ENCODE peak calls at places on chromosomes 6 and 20, in five cellular contexts. S, O, Q, D and Y are unnamed samples.

GRCh38 chr20:4235512-4236043 is 220.2 kb upstream of the RNF24 start:
- DNase-seq in O (no peak), S (no peak), D (no peak), Q (no peak), Y (no peak)

GRCh38 chr20:13770141-13770540 is 14.6 kb downstream of the ESF1 start:
- DNase-seq in O (no peak), Q (no peak), D (peak), S (no peak), Y (no peak)

GRCh38 chr6:152176219-152176745 is 368.8 kb downstream of the ESR1 start:
- DNase-seq in O (no peak), D (no peak), S (no peak), Q (no peak), Y (no peak)

GRCh38 chr6:170480045-170480714 is 72.9 kb downstream of the PSMB1 start:
- DNase-seq in D (no peak), Q (no peak), S (peak), O (peak), Y (no peak)

GRCh38 chr20:38460040-38460623 is 12.5 kb upstream of the RALGAPB start:
- DNase-seq in D (peak), O (no peak), Q (no peak), S (peak), Y (peak)

GRCh38 chr20:24584538-24585356 is 115.3 kb downstream of the SYNDIG1 start:
- DNase-seq in S (peak), D (no peak), O (no peak), Q (no peak), Y (no peak)

GRCh38 chr6:146361367-146361924 is 182.2 kb upstream of the RAB32 start:
- DNase-seq in D (no peak), Q (no peak), S (no peak), O (no peak), Y (no peak)

GRCh38 chr6:45675634-45676033 is 297.9 kb upstream of the SUPT3H start:
- DNase-seq in S (no peak), Q (no peak), O (no peak), D (no peak), Y (no peak)

GRCh38 chr6:105364243-105364642 is 38.6 kb downstream of the PREP start:
- DNase-seq in O (no peak), S (no peak), D (peak), Q (no peak), Y (no peak)

GRCh38 chr20:44089987-44090674 is 96.9 kb downstream of the JPH2 start:
- DNase-seq in Q (no peak), D (no peak), O (peak), S (peak), Y (peak)

GRCh38 chr6:136158398-136158797 is 91.7 kb downstream of the MTFR2 start:
- DNase-seq in D (no peak), O (no peak), Q (no peak), S (no peak), Y (peak)

GRCh38 chr6:45690846-45691245 is 313.1 kb upstream of the SUPT3H start:
- DNase-seq in D (no peak), O (no peak), Q (no peak), S (no peak), Y (no peak)

GRCh38 chr20:40882173-40882572 is 146.4 kb upstream of the TOP1 start:
- DNase-seq in D (no peak), Q (no peak), S (no peak), O (no peak), Y (no peak)

GRCh38 chr6:95658896-95659295 is 81.6 kb downstream of the MANEA start:
- DNase-seq in S (no peak), D (no peak), Q (no peak), O (peak), Y (no peak)

GRCh38 chr20:38199506-38200390 is 34.7 kb upstream of the TGM2 start:
- DNase-seq in O (no peak), Q (no peak), D (no peak), S (peak), Y (no peak)

GRCh38 chr20:40958598-40958997 is 70.0 kb upstream of the TOP1 start:
- DNase-seq in S (no peak), Q (no peak), D (no peak), O (no peak), Y (no peak)

GRCh38 chr20:11979306-11980128 is 61.8 kb downstream of the BTBD3 start:
- DNase-seq in D (no peak), S (no peak), O (no peak), Q (no peak), Y (no peak)

GRCh38 chr6:63553208-63553607 is 19.1 kb upstream of the LOC128125822 start:
- DNase-seq in Q (no peak), O (no peak), D (no peak), S (no peak), Y (no peak)

GRCh38 chr6:149045404-149045803 is 272.1 kb upstream of the TAB2 start:
- DNase-seq in O (peak), Q (no peak), S (no peak), D (no peak), Y (no peak)

GRCh38 chr6:114049367-114049966 is 78.5 kb upstream of the HDAC2 start:
- DNase-seq in S (peak), D (no peak), Q (no peak), O (peak), Y (peak)

GRCh38 chr20:17807670-17808069 is 107.9 kb downstream of the BANF2 start:
- DNase-seq in Q (no peak), S (peak), D (no peak), O (peak), Y (peak)

GRCh38 chr20:58975353-58975752 is 5.7 kb upstream of the NELFCD start:
- DNase-seq in S (no peak), O (no peak), Q (no peak), D (no peak), Y (no peak)

GRCh38 chr6:118923035-118923434 is 11.9 kb downstream of the MCM9 start:
- DNase-seq in Q (no peak), O (no peak), D (no peak), S (no peak), Y (no peak)

GRCh38 chr20:58243653-58244410 is 15.4 kb upstream of the ANKRD60 start:
- DNase-seq in O (no peak), Q (no peak), S (peak), D (no peak), Y (no peak)

GRCh38 chr6:80938131-80938530 is 814.4 kb downstream of the TENT5A start:
- DNase-seq in S (no peak), Q (no peak), D (no peak), O (no peak), Y (no peak)

GRCh38 chr6:168120390-168121307 is 41.6 kb upstream of the FRMD1 start:
- DNase-seq in Q (no peak), D (no peak), S (no peak), O (no peak), Y (no peak)

GRCh38 chr20:34997171-34997570 is 41.5 kb downstream of the MYH7B start:
- DNase-seq in D (no peak), O (no peak), Q (no peak), S (peak), Y (no peak)

GRCh38 chr6:29680416-29680815 is 536 bp downstream of the ZFP57 start:
- DNase-seq in Q (no peak), O (no peak), D (no peak), S (no peak), Y (no peak)

GRCh38 chr6:169723991-169724553 is at the start of gene PHF10:
- DNase-seq in Q (peak), D (no peak), S (no peak), O (peak), Y (peak)

GRCh38 chr6:72857791-72858190 is 235.9 kb downstream of the KCNQ5 start:
- DNase-seq in S (peak), Q (no peak), O (peak), D (peak), Y (peak)

GRCh38 chr20:62572980-62573379 is 69.3 kb upstream of the SLCO4A1 start:
- DNase-seq in Q (no peak), O (peak), S (no peak), D (no peak), Y (no peak)

GRCh38 chr6:99514089-99514488 is 1.1 kb downstream of the USP45 start:
- DNase-seq in D (no peak), Q (no peak), O (peak), S (peak), Y (peak)

GRCh38 chr6:135493218-135493961 is 4.2 kb downstream of the AHI1 start:
- DNase-seq in D (peak), S (peak), O (no peak), Q (no peak), Y (no peak)

GRCh38 chr6:6749791-6750434 is 161.4 kb downstream of the LY86 start:
- DNase-seq in O (peak), S (peak), Q (no peak), D (peak), Y (peak)

GRCh38 chr20:62236997-62237771 is 1.1 kb upstream of the OSBPL2 start:
- DNase-seq in D (no peak), Q (no peak), S (no peak), O (no peak), Y (no peak)

GRCh38 chr20:48750376-48750775 is 77.4 kb downstream of the PREX1 start:
- DNase-seq in D (no peak), S (no peak), Q (no peak), O (no peak), Y (no peak)

GRCh38 chr20:48750941-48751620 is 76.7 kb downstream of the PREX1 start:
- DNase-seq in Q (peak), D (no peak), S (no peak), O (peak), Y (no peak)

GRCh38 chr20:48752963-48753362 is 74.8 kb downstream of the PREX1 start:
- DNase-seq in D (no peak), S (no peak), O (no peak), Q (no peak), Y (no peak)

GRCh38 chr20:48754269-48754668 is 73.5 kb downstream of the PREX1 start:
- DNase-seq in Q (no peak), O (no peak), S (no peak), D (no peak), Y (no peak)

GRCh38 chr20:48751871-48752270 is 75.9 kb downstream of the PREX1 start:
- DNase-seq in S (no peak), D (no peak), Q (no peak), O (no peak), Y (no peak)
- H3K4ac ChIP-seq in S (no peak), D (no peak), Q (no peak), O (no peak), Y (no peak)

GRCh38 chr6:36130672-36131516 is 581 bp downstream of the MAPK13 start:
- DNase-seq in D (no peak), Q (peak), O (peak), S (no peak), Y (no peak)
- H2BK120ac ChIP-seq in D (peak), Q (peak), O (no peak), S (peak), Y (peak)

DNA sequence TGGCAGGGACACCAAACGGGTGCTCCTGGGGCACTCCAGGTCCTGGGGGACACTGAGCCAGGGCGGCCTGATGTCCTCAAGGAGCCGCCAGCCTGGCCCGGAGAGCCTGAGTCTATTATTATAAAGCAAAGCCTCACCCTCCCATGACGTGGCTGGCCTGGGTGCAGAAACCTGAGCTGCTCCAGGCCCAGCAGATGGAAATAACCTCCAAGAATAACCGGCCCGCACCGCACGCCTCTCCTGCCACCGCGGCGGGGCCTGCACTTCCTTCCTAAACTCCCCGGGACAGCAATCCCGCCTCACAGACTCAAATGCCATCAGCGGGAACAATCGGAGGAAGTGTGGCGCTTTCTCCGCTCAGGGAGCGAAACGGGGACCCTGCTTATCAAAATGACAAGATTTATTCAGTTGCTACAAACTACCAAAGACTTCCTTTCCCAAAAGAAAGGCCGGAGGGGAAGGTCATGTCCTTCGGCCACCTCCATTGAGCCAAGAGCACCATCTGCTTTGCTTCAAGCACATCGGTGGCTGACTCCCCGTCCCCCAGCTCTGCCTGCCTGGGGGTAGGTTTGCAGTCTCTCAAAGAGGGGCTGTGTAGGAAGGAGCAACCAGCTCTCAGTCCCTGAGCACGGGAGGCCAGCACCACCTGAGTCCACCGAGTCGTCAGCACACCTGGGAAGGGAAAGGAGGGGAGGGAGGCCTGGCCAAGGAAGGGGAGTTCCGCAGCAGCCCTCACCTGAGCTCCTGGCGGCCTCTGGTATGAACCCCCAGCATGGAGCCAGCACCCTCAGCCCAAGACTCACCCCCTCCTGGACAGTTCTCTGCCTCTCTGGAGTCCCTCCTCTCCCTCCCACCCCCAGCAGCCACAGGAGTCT is 78.6 kb upstream of the QKI start:
- DNase-seq in D (no peak), S (peak), Q (no peak), O (peak), Y (no peak)
- H3K4ac ChIP-seq in D (no peak), S (no peak), Q (no peak), O (no peak), Y (no peak)

DNA sequence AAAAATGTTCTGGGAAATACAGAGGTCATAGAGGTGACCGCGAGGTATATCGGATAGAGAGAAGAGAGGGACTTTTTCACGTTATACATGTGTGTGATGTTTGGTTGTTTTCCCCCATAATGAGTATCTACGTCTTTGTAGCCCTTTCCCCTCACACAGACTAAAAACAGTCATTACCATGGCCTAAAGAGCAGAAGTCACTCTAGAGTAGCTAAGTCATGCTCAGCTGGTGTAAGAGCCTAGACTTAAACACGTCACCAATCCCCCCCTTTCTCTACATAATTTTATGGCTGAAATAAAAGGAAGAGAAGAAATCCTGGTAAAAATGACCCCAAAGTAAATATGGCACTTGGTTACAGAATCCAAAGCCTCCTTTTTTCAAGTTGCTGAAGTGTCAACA is 6.0 kb upstream of the BEND3 start:
- DNase-seq in O (no peak), Q (no peak), D (no peak), S (no peak), Y (no peak)
- H2BK120ac ChIP-seq in O (no peak), Q (no peak), D (no peak), S (no peak), Y (no peak)

DNA sequence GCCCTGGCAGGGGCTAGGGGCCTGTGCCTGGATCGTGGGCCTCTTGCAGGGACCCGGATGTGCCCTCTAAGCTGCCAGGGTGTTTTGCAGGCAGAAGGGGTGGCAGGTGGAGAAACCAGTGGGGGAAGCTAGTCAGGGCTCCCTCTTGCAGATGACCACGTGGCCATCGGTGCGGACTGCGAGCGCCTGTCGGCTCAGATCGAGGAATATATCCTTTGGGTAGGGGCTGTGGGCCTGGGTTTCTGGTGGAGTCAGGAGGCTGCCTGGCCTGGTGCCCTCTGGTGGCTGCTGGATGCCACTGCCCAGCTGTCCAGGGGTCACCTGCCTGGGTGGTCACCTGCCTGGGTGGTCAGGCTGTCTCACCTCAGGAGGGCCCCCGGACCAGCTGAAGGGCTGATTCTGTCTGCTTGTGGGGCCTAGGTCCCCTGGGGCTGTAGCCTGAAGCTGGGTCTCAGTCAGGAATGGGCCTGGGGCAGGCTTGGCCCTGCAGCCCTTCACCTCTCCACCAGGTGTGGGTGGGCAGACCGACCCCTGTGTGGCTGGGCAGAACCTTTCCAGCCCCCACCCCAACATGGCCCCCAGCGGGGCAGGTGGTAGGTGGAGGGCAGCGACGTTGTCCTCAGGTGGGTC is 6.7 kb downstream of the TCEA2 start:
- DNase-seq in Q (peak), S (no peak), D (no peak), O (peak), Y (no peak)
- H3K4ac ChIP-seq in Q (no peak), S (no peak), D (no peak), O (no peak), Y (no peak)